ENCODE peak calls at places on chromosomes 12 and 14, in four cellular contexts. One of them, this sample, is unnamed.

GRCh38 chr12:102824218-102824835 is 92.7 kb downstream of the PAH start:
- DNase-seq in Peyer's patch: no peak
- DNase-seq in testis: peak; percentile 75
- DNase-seq in ovary: peak; percentile 22
- DNase-seq in this sample: no peak

GRCh38 chr12:121451931-121452330 is 52.0 kb downstream of the RNF34 start:
- DNase-seq in Peyer's patch: no peak
- DNase-seq in testis: no peak
- DNase-seq in ovary: no peak
- DNase-seq in this sample: no peak

GRCh38 chr14:103422981-103423600 is 37.9 kb downstream of the MARK3 start:
- DNase-seq in Peyer's patch: no peak
- DNase-seq in testis: no peak
- DNase-seq in ovary: no peak
- DNase-seq in this sample: no peak

GRCh38 chr14:59239030-59239429 is 50.6 kb downstream of the DAAM1 start:
- DNase-seq in Peyer's patch: no peak
- DNase-seq in testis: no peak
- DNase-seq in ovary: no peak
- DNase-seq in this sample: no peak

GRCh38 chr12:14471497-14471896 is 96.2 kb downstream of the PLBD1 start:
- DNase-seq in Peyer's patch: no peak
- DNase-seq in testis: no peak
- DNase-seq in ovary: no peak
- DNase-seq in this sample: no peak

GRCh38 chr14:32078030-32078793 is 1.1 kb downstream of the ARHGAP5 start:
- DNase-seq in Peyer's patch: peak; percentile 74
- DNase-seq in testis: peak; percentile 71
- DNase-seq in ovary: peak; percentile 24
- DNase-seq in this sample: no peak

GRCh38 chr12:25249951-25250738 is 584 bp downstream of the KRAS start:
- DNase-seq in Peyer's patch: peak; percentile 79
- DNase-seq in testis: peak; percentile 46
- DNase-seq in ovary: peak; percentile 48
- DNase-seq in this sample: no peak

GRCh38 chr14:42671636-42672035 is 1065.0 kb downstream of the LRFN5 start:
- DNase-seq in Peyer's patch: no peak
- DNase-seq in testis: no peak
- DNase-seq in ovary: no peak
- DNase-seq in this sample: no peak

GRCh38 chr12:118680361-118680963 is 300.9 kb upstream of the SRRM4 start:
- DNase-seq in Peyer's patch: no peak
- DNase-seq in testis: no peak
- DNase-seq in ovary: no peak
- DNase-seq in this sample: no peak

GRCh38 chr14:52117433-52117832 is 48.6 kb upstream of the NID2 start:
- DNase-seq in Peyer's patch: no peak
- DNase-seq in testis: no peak
- DNase-seq in ovary: no peak
- DNase-seq in this sample: no peak

GRCh38 chr12:12600659-12601058 is 11.0 kb upstream of the CREBL2 start:
- DNase-seq in Peyer's patch: no peak
- DNase-seq in testis: peak; percentile 31
- DNase-seq in ovary: peak; percentile 46
- DNase-seq in this sample: no peak

GRCh38 chr12:67270622-67271021 is 1.5 kb downstream of the CAND1 start:
- DNase-seq in Peyer's patch: no peak
- DNase-seq in testis: no peak
- DNase-seq in ovary: no peak
- DNase-seq in this sample: no peak

GRCh38 chr12:67268335-67268895 is 743 bp upstream of the CAND1 start:
- DNase-seq in Peyer's patch: peak; percentile 83
- DNase-seq in testis: peak; percentile 98
- DNase-seq in ovary: peak; percentile 87
- DNase-seq in this sample: peak; percentile 98

GRCh38 chr12:67269632-67270578 is 747 bp downstream of the CAND1 start:
- DNase-seq in Peyer's patch: peak; percentile 73
- DNase-seq in testis: peak; percentile 63
- DNase-seq in ovary: peak; percentile 59
- DNase-seq in this sample: no peak

GRCh38 chr12:67271976-67272375 is 2.8 kb downstream of the CAND1 start:
- DNase-seq in Peyer's patch: no peak
- DNase-seq in testis: no peak
- DNase-seq in ovary: no peak
- DNase-seq in this sample: no peak

GRCh38 chr12:67268896-67269631 is at the start of gene CAND1:
- DNase-seq in Peyer's patch: peak; percentile 98
- DNase-seq in testis: peak; percentile 98
- DNase-seq in ovary: peak; percentile 98
- DNase-seq in this sample: peak; percentile 97
- TF ChIP-seq POLR2A in Peyer's patch: peak; percentile 78
- TF ChIP-seq POLR2A in testis: peak; percentile 65
- TF ChIP-seq POLR2A in ovary: peak; percentile 81
- TF ChIP-seq POLR2A in this sample: no peak

DNA sequence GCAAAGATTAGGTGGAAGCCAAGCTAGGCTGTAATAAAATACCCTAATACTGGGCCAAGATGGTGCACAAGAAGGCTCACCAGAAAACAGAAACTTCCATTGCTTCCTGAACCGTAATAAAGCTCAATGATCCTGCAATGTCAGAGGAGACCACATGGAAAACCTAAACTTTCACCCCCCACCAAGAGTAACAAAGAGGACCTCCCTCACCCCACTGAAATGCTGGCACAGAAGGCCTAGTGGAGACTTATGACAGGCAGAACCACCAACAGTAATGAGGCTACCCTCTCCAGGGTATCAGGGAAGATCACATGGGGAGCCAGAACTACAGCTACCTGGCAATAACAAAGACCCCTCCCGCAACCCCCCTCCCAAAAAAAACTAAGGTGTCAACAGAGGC is 43.1 kb downstream of the CEP83 start:
- DNase-seq in Peyer's patch: no peak
- DNase-seq in testis: no peak
- DNase-seq in ovary: no peak
- DNase-seq in this sample: no peak
- H3K4me1 ChIP-seq in Peyer's patch: no peaks in the 10 kb centered on the region
- H3K4me1 ChIP-seq in testis: no peaks in the 10 kb centered on the region
- H3K4me1 ChIP-seq in ovary: no peaks in the 10 kb centered on the region
- H3K4me1 ChIP-seq in this sample: no peaks in the 10 kb centered on the region

GRCh38 chr12:109995703-109996482 is at the start of gene GIT2:
- DNase-seq in Peyer's patch: peak; percentile 92
- DNase-seq in testis: peak; percentile 96
- DNase-seq in ovary: peak; percentile 91
- DNase-seq in this sample: peak; percentile 99
- TF ChIP-seq POLR2A in Peyer's patch: peak; percentile 71
- TF ChIP-seq POLR2A in testis: peak; percentile 45
- TF ChIP-seq POLR2A in ovary: peak; percentile 46
- TF ChIP-seq POLR2A in this sample: peak; percentile 33

GRCh38 chr12:26798669-26799068 is 34.3 kb downstream of the ITPR2 start:
- DNase-seq in Peyer's patch: no peak
- DNase-seq in testis: no peak
- DNase-seq in ovary: no peak
- DNase-seq in this sample: no peak

GRCh38 chr12:26800347-26800746 is 32.6 kb downstream of the ITPR2 start:
- DNase-seq in Peyer's patch: no peak
- DNase-seq in testis: no peak
- DNase-seq in ovary: no peak
- DNase-seq in this sample: no peak

GRCh38 chr12:26799741-26800140 is 33.3 kb downstream of the ITPR2 start:
- DNase-seq in Peyer's patch: no peak
- DNase-seq in testis: no peak
- DNase-seq in ovary: no peak
- DNase-seq in this sample: no peak

GRCh38 chr12:26795899-26796298 is 37.1 kb downstream of the ITPR2 start:
- DNase-seq in Peyer's patch: no peak
- DNase-seq in testis: no peak
- DNase-seq in ovary: no peak
- DNase-seq in this sample: no peak

GRCh38 chr12:26798013-26798412 is 35.0 kb downstream of the ITPR2 start:
- DNase-seq in Peyer's patch: no peak
- DNase-seq in testis: no peak
- DNase-seq in ovary: no peak
- DNase-seq in this sample: no peak
- H3K4me1 ChIP-seq in Peyer's patch: no peaks in the 10 kb centered on the region
- H3K4me1 ChIP-seq in testis: no peaks in the 10 kb centered on the region
- H3K4me1 ChIP-seq in ovary: peaks cover 6% of the 10 kb centered on the region
- H3K4me1 ChIP-seq in this sample: peaks cover 18% of the 10 kb centered on the region

This sample was measured in vagina.